ENCODE peak calls at places on chromosomes 11 and 22, in six cellular contexts. One of them, this sample, is unnamed.
A peak's percentile ranks its signal among the peaks of the same experiment; 100 is the strongest.

GRCh38 chr11:66090288-66090687 is 20.2 kb downstream of the PACS1 start:
- DNase-seq in HCT116: no peak
- DNase-seq in neural progenitor cell: no peak
- DNase-seq in hepatocyte: no peak
- DNase-seq in H9: no peak
- DNase-seq in fibroblast of lung: no peak
- DNase-seq in this sample: no peak

GRCh38 chr22:26534874-26535470 is 22.7 kb upstream of the TFIP11 start:
- DNase-seq in hepatocyte: no peak
- DNase-seq in fibroblast of lung: no peak
- DNase-seq in neural progenitor cell: no peak
- DNase-seq in HCT116: no peak
- DNase-seq in H9: no peak
- DNase-seq in this sample: no peak

GRCh38 chr11:101436511-101437142 is 147.2 kb downstream of the TRPC6 start:
- DNase-seq in H9: peak; percentile 67
- DNase-seq in hepatocyte: peak; percentile 74
- DNase-seq in HCT116: peak; percentile 46
- DNase-seq in neural progenitor cell: peak; percentile 76
- DNase-seq in fibroblast of lung: peak; percentile 20
- DNase-seq in this sample: peak; percentile 49

GRCh38 chr11:65593518-65594414 is 1.8 kb downstream of the KCNK7 start:
- DNase-seq in H9: peak; percentile 72
- DNase-seq in HCT116: no peak
- DNase-seq in hepatocyte: no peak
- DNase-seq in neural progenitor cell: peak; percentile 73
- DNase-seq in fibroblast of lung: peak; percentile 27
- DNase-seq in this sample: no peak

GRCh38 chr11:109677240-109677639 is 255.2 kb downstream of the C11orf87 start:
- DNase-seq in H9: no peak
- DNase-seq in hepatocyte: no peak
- DNase-seq in fibroblast of lung: no peak
- DNase-seq in HCT116: no peak
- DNase-seq in neural progenitor cell: no peak
- DNase-seq in this sample: no peak

GRCh38 chr11:75293903-75294302 is 53.3 kb downstream of the TPBGL start:
- DNase-seq in fibroblast of lung: no peak
- DNase-seq in neural progenitor cell: no peak
- DNase-seq in hepatocyte: no peak
- DNase-seq in H9: no peak
- DNase-seq in HCT116: no peak
- DNase-seq in this sample: no peak

GRCh38 chr11:128061321-128061871 is 526.0 kb downstream of the ETS1 start:
- DNase-seq in HCT116: no peak
- DNase-seq in neural progenitor cell: no peak
- DNase-seq in fibroblast of lung: peak; percentile 98
- DNase-seq in H9: no peak
- DNase-seq in hepatocyte: peak; percentile 34
- DNase-seq in this sample: peak; percentile 71

GRCh38 chr11:57647960-57648776 is 1.5 kb downstream of the YPEL4 start:
- DNase-seq in hepatocyte: peak; percentile 43
- DNase-seq in HCT116: no peak
- DNase-seq in fibroblast of lung: no peak
- DNase-seq in H9: peak; percentile 42
- DNase-seq in neural progenitor cell: no peak
- DNase-seq in this sample: no peak

GRCh38 chr11:87120937-87121336 is 83.2 kb downstream of the TMEM135 start:
- DNase-seq in fibroblast of lung: no peak
- DNase-seq in hepatocyte: no peak
- DNase-seq in H9: no peak
- DNase-seq in HCT116: no peak
- DNase-seq in neural progenitor cell: no peak
- DNase-seq in this sample: no peak

GRCh38 chr22:23415490-23415851 is 164.6 kb downstream of the IGLL1 start:
- DNase-seq in H9: no peak
- DNase-seq in HCT116: no peak
- DNase-seq in fibroblast of lung: no peak
- DNase-seq in neural progenitor cell: no peak
- DNase-seq in hepatocyte: no peak
- DNase-seq in this sample: no peak

GRCh38 chr11:2383823-2384722 is 7.0 kb downstream of the CD81 start:
- DNase-seq in hepatocyte: no peak
- DNase-seq in neural progenitor cell: no peak
- DNase-seq in HCT116: no peak
- DNase-seq in fibroblast of lung: no peak
- DNase-seq in H9: peak; percentile 60
- DNase-seq in this sample: no peak

DNA sequence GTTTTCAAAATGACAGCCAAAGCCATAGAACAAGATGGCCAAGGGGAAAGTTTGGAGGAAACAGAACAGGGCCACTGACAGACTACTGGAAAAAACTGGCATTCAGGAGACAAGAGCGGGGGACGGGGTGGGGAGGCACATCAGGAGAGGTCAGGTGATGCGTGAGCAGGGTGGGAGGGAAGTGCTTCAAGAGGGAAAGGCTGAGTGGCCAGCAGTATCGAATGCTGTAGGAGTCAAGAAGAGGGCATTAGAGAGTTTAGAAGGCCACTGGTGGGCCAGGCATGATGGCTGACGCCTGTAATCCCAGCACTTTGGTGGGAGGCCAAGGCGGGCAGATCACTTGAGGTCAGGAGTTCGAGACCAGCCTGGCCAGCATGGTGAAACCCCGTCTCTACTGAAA is 8.2 kb downstream of the GTPBP1 start:
- DNase-seq in HCT116: no peak
- DNase-seq in neural progenitor cell: no peak
- DNase-seq in fibroblast of lung: no peak
- DNase-seq in hepatocyte: no peak
- DNase-seq in H9: no peak
- DNase-seq in this sample: no peak
- H3K4me2 ChIP-seq in HCT116: no peak overlapping the region
- H3K4me2 ChIP-seq in neural progenitor cell: peak overlapping the region; percentile 68
- H3K4me2 ChIP-seq in fibroblast of lung: no peak overlapping the region
- H3K4me2 ChIP-seq in hepatocyte: no peak overlapping the region
- H3K4me2 ChIP-seq in H9: no peak overlapping the region
- H3K4me2 ChIP-seq in this sample: no peak overlapping the region

GRCh38 chr11:111976119-111976518 is 39.0 kb downstream of the DIXDC1 start:
- DNase-seq in fibroblast of lung: no peak
- DNase-seq in hepatocyte: no peak
- DNase-seq in H9: no peak
- DNase-seq in HCT116: no peak
- DNase-seq in neural progenitor cell: no peak
- DNase-seq in this sample: no peak
- H3K4me2 ChIP-seq in fibroblast of lung: no peak overlapping the region
- H3K4me2 ChIP-seq in hepatocyte: peak overlapping the region; percentile 97
- H3K4me2 ChIP-seq in H9: peak overlapping the region; percentile 87
- H3K4me2 ChIP-seq in HCT116: no peak overlapping the region
- H3K4me2 ChIP-seq in neural progenitor cell: peak overlapping the region; percentile 100
- H3K4me2 ChIP-seq in this sample: no peak overlapping the region

GRCh38 chr22:45720875-45721378 is 49.3 kb downstream of the ATXN10 start:
- DNase-seq in fibroblast of lung: peak; percentile 34
- DNase-seq in neural progenitor cell: no peak
- DNase-seq in hepatocyte: no peak
- DNase-seq in HCT116: no peak
- DNase-seq in H9: no peak
- DNase-seq in this sample: no peak

GRCh38 chr22:45718391-45718790 is 46.8 kb downstream of the ATXN10 start:
- DNase-seq in HCT116: no peak
- DNase-seq in hepatocyte: no peak
- DNase-seq in fibroblast of lung: peak; percentile 32
- DNase-seq in H9: no peak
- DNase-seq in neural progenitor cell: no peak
- DNase-seq in this sample: no peak

GRCh38 chr22:45722006-45722405 is 50.4 kb downstream of the ATXN10 start:
- DNase-seq in neural progenitor cell: no peak
- DNase-seq in hepatocyte: no peak
- DNase-seq in H9: no peak
- DNase-seq in HCT116: no peak
- DNase-seq in fibroblast of lung: no peak
- DNase-seq in this sample: no peak

GRCh38 chr22:45717787-45718186 is 46.2 kb downstream of the ATXN10 start:
- DNase-seq in neural progenitor cell: no peak
- DNase-seq in hepatocyte: no peak
- DNase-seq in H9: no peak
- DNase-seq in HCT116: no peak
- DNase-seq in fibroblast of lung: peak; percentile 85
- DNase-seq in this sample: peak; percentile 79
- H3K4me2 ChIP-seq in neural progenitor cell: no peak overlapping the region
- H3K4me2 ChIP-seq in hepatocyte: no peak overlapping the region
- H3K4me2 ChIP-seq in H9: no peak overlapping the region
- H3K4me2 ChIP-seq in HCT116: no peak overlapping the region
- H3K4me2 ChIP-seq in fibroblast of lung: no peak overlapping the region
- H3K4me2 ChIP-seq in this sample: peak overlapping the region; percentile 29

DNA sequence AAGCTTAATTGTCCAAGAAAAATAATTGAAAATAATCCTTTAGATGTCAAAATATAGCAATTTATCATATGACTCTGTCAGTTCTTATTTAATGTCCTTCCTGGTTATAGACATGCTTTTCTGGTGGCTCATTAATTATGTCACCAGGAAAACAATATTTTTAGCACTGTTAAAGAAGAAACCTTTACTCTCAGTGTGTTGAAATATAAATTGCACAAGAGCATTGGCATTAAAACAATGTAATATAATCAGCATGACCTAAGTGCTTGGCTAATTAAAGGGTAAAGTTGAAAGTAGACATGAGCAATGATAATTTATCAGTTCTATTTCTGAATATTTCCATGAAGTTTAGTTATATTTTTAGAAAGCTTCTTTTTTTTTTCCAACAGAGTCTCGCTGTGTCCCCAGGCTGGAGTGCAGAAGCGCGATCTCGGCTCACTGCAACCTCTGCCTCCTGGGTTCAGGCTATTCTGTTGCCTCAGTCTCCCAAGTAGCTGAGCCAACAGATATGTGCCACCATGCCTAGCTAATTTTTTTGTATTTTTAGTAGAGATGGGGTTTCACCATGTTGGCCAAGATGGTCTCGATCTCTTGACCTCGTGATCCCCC is 232.3 kb downstream of the JRKL start:
- DNase-seq in fibroblast of lung: no peak
- DNase-seq in neural progenitor cell: no peak
- DNase-seq in HCT116: no peak
- DNase-seq in hepatocyte: no peak
- DNase-seq in H9: no peak
- DNase-seq in this sample: no peak
- H3K4me2 ChIP-seq in fibroblast of lung: no peak overlapping the region
- H3K4me2 ChIP-seq in neural progenitor cell: no peak overlapping the region
- H3K4me2 ChIP-seq in HCT116: no peak overlapping the region
- H3K4me2 ChIP-seq in hepatocyte: no peak overlapping the region
- H3K4me2 ChIP-seq in H9: no peak overlapping the region
- H3K4me2 ChIP-seq in this sample: no peak overlapping the region

DNA sequence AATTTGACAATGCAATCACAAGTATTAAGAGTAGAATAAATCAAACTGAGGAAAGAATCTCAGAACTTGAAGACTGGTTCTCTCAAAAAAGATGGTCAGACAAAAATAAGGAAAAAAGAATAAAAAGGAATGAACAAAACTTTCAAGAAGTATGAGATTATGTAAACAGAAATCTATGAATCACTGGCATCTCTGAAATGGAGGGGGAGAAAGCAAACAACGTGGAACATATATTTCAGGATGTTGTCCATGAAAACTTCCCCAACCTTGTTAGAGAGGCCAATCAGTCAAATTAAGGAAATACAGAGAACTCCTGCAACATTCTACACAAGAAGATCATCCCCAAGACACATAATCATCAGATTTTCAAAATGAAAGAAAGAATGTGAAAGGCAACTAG is 235.7 kb downstream of the SBF2 start:
- DNase-seq in fibroblast of lung: peak; percentile 22
- DNase-seq in H9: no peak
- DNase-seq in hepatocyte: no peak
- DNase-seq in neural progenitor cell: no peak
- DNase-seq in HCT116: no peak
- DNase-seq in this sample: peak; percentile 64
- H3K4me2 ChIP-seq in fibroblast of lung: peak overlapping the region; percentile 44
- H3K4me2 ChIP-seq in H9: no peak overlapping the region
- H3K4me2 ChIP-seq in hepatocyte: no peak overlapping the region
- H3K4me2 ChIP-seq in neural progenitor cell: no peak overlapping the region
- H3K4me2 ChIP-seq in HCT116: no peak overlapping the region
- H3K4me2 ChIP-seq in this sample: peak overlapping the region; percentile 70

DNA sequence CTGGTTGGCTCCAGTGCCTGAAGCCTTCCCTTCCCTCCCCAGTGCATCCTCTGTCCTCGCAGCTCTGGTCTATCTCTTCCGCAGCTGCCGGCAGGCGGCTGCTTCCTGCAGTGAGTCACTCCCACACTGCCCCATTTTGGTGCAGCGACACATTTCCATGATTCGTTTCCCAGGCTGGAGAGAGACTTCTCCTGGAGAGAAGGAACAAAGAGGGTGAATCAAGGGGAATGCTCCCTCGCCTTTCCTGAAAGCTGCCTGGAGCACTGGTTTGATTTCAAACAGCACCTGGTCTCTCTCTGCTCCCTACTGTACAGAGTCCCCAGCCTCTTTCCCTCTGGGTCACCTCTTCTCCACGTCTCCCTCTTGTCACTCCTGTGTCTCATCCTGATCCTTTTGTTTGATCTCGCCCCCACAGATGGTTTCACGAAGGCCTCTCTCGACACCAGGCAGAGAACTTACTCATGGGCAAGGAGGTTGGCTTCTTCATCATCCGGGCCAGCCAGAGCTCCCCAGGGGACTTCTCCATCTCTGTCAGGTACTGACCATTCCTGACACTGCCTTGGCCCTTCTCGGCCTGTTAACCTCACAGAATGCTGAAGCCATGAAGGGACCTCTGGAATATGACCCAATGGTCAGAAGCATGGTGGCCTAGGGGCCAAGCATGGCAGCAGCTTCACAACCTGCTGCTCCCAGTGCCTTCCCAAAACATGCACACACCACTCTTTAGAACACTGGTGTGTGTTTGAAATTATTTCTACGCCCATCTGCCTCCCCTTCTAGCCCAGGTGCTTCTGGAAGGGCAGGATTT is at the start of gene TMA7B:
- DNase-seq in HCT116: no peak
- DNase-seq in neural progenitor cell: peak; percentile 61
- DNase-seq in H9: peak; percentile 74
- DNase-seq in hepatocyte: peak; percentile 68
- DNase-seq in fibroblast of lung: peak; percentile 74
- DNase-seq in this sample: peak; percentile 75
- H3K4me2 ChIP-seq in HCT116: peak within 1 kb of the TSS; percentile 46
- H3K4me2 ChIP-seq in neural progenitor cell: no peak within 1 kb of the TSS
- H3K4me2 ChIP-seq in H9: no peak within 1 kb of the TSS
- H3K4me2 ChIP-seq in hepatocyte: no peak within 1 kb of the TSS
- H3K4me2 ChIP-seq in fibroblast of lung: no peak within 1 kb of the TSS
- H3K4me2 ChIP-seq in this sample: peak within 1 kb of the TSS; percentile 38

DNA sequence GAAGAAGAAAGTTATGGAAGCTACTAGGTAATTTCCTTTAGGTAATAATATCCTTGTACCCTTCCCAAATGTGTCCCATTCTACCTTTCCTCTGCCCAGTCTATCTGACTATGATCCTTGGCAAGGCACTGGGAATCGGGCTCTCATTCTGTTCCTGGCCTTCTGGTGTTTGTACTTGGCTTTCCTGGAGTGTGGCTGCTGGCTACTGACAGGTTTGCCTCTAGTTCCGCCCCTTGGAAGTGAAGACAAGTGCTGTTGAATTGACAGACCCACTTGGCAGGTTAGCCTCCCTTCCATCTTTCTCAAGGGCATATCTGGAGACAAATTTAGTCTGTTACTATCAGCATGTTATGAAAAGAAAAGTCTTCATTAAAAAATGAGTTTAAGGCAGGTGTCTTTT is 287.2 kb upstream of the PDGFD start:
- DNase-seq in hepatocyte: no peak
- DNase-seq in HCT116: no peak
- DNase-seq in neural progenitor cell: no peak
- DNase-seq in H9: no peak
- DNase-seq in fibroblast of lung: no peak
- DNase-seq in this sample: no peak
- H3K4me2 ChIP-seq in hepatocyte: no peak overlapping the region
- H3K4me2 ChIP-seq in HCT116: peak overlapping the region; percentile 66
- H3K4me2 ChIP-seq in neural progenitor cell: no peak overlapping the region
- H3K4me2 ChIP-seq in H9: no peak overlapping the region
- H3K4me2 ChIP-seq in fibroblast of lung: no peak overlapping the region
- H3K4me2 ChIP-seq in this sample: no peak overlapping the region